ENCODE peak calls at places on chromosomes 13 and 19, in seven cellular contexts. Q is HCT116, L is H1, R is K562, I is GM12878, G is HepG2, X is SK-N-SH. S is an unnamed sample.

GRCh38 chr13:48234652-48235099 is 1.7 kb downstream of the ITM2B start:
- DNase-seq in L (no peak), Q (no peak), X (no peak), I (no peak), G (no peak), R (no peak), S (no peak)

GRCh38 chr13:19597523-19597922 is 35.9 kb upstream of the MPHOSPH8 start:
- DNase-seq in I (no peak), R (no peak), G (no peak), Q (no peak), X (no peak), L (no peak), S (no peak)

GRCh38 chr19:51359294-51359693 is 6.9 kb downstream of the ETFB start:
- DNase-seq in I (no peak), L (no peak), X (no peak), G (no peak), Q (no peak), R (no peak), S (no peak)

GRCh38 chr13:33110713-33111413 is 94.6 kb downstream of the KL start:
- DNase-seq in X (no peak), G (no peak), L (no peak), I (no peak), Q (no peak), R (no peak), S (no peak)

GRCh38 chr13:20828540-20829364 is 55.0 kb upstream of the EEF1AKMT1 start:
- DNase-seq in G (peak), R (no peak), Q (peak), X (peak), I (peak), L (no peak), S (peak)

GRCh38 chr19:30374791-30375650 is 2.8 kb downstream of the ZNF536 start:
- DNase-seq in G (no peak), R (no peak), I (no peak), X (peak), Q (no peak), L (peak), S (no peak)

GRCh38 chr13:72062566-72062965 is 195.6 kb upstream of the DACH1 start:
- DNase-seq in R (no peak), I (no peak), Q (no peak), X (no peak), G (no peak), L (peak), S (no peak)

GRCh38 chr19:18340237-18340989 is at the start of gene PGPEP1:
- DNase-seq in Q (no peak), X (peak), L (peak), I (no peak), G (no peak), R (peak), S (peak)

GRCh38 chr19:56942749-56943148 is 102.2 kb upstream of the PEG3 start:
- DNase-seq in G (no peak), I (no peak), Q (no peak), X (peak), R (peak), L (no peak), S (no peak)

GRCh38 chr13:93646247-93646646 is 419.6 kb downstream of the GPC6 start:
- DNase-seq in Q (no peak), I (no peak), X (no peak), R (no peak), G (no peak), L (no peak), S (no peak)

GRCh38 chr13:79709526-79709925 is 228.6 kb downstream of the NDFIP2 start:
- DNase-seq in L (no peak), X (no peak), G (no peak), Q (no peak), R (no peak), I (no peak), S (no peak)

GRCh38 chr19:50906217-50906616 is 5.0 kb downstream of the KLK4 start:
- DNase-seq in X (peak), I (no peak), R (peak), L (peak), G (peak), Q (no peak), S (no peak)

GRCh38 chr19:34999498-35000337 is at the start of gene GRAMD1A:
- DNase-seq in L (peak), R (peak), G (peak), I (no peak), Q (peak), X (peak), S (peak)

GRCh38 chr19:45385392-45386221 is 15.2 kb upstream of the ERCC2 start:
- DNase-seq in G (no peak), L (peak), X (peak), R (peak), Q (no peak), I (no peak), S (no peak)

GRCh38 chr13:112227031-112227430 is 149.1 kb upstream of the SPACA7 start:
- DNase-seq in R (no peak), I (no peak), Q (no peak), G (no peak), L (no peak), X (no peak), S (no peak)

GRCh38 chr13:43030548-43030947 is 7.2 kb downstream of the DNAJC15 start:
- DNase-seq in L (no peak), I (peak), X (no peak), G (no peak), Q (no peak), R (no peak), S (no peak)

GRCh38 chr13:39586956-39587605 is 15.9 kb downstream of the LHFPL6 start:
- DNase-seq in X (no peak), I (no peak), G (no peak), Q (no peak), R (no peak), L (no peak), S (no peak)

GRCh38 chr13:110965038-110965754 is 50.3 kb upstream of the ANKRD10 start:
- DNase-seq in X (no peak), R (peak), G (peak), L (no peak), Q (peak), I (peak), S (no peak)

GRCh38 chr19:17052439-17052838 is 22.8 kb downstream of the HAUS8 start:
- DNase-seq in R (no peak), G (no peak), X (peak), Q (peak), L (peak), I (no peak), S (peak)

GRCh38 chr19:48501961-48502719 is 9.5 kb downstream of the LMTK3 start:
- DNase-seq in X (peak), G (peak), L (peak), I (peak), Q (peak), R (peak), S (peak)

GRCh38 chr19:1401138-1401888 is at the start of gene GAMT:
- DNase-seq in Q (no peak), X (peak), G (no peak), L (no peak), R (peak), I (no peak), S (peak)

GRCh38 chr13:109669234-109669612 is 117.2 kb downstream of the IRS2 start:
- DNase-seq in I (no peak), G (no peak), R (no peak), Q (no peak), X (no peak), L (no peak), S (no peak)

GRCh38 chr13:46386426-46386995 is 541 bp downstream of the RUBCNL start:
- DNase-seq in X (peak), L (peak), G (no peak), Q (no peak), I (no peak), R (no peak), S (no peak)

GRCh38 chr19:49793561-49793840 is 19.6 kb downstream of the FUZ start:
- DNase-seq in Q (no peak), I (no peak), X (no peak), G (no peak), R (no peak), L (no peak), S (no peak)

GRCh38 chr19:49790866-49791265 is 22.2 kb downstream of the FUZ start:
- DNase-seq in Q (no peak), X (no peak), R (peak), G (no peak), I (no peak), L (no peak), S (no peak)

GRCh38 chr19:49795615-49796014 is 17.5 kb downstream of the FUZ start:
- DNase-seq in X (no peak), R (no peak), L (no peak), I (no peak), G (no peak), Q (no peak), S (no peak)

GRCh38 chr19:49791776-49792445 is 21.2 kb downstream of the FUZ start:
- DNase-seq in L (no peak), G (no peak), X (no peak), R (no peak), I (no peak), Q (no peak), S (no peak)

GRCh38 chr19:49792829-49793560 is 20.1 kb downstream of the FUZ start:
- DNase-seq in L (no peak), Q (no peak), R (no peak), X (no peak), G (no peak), I (no peak), S (no peak)
- TF ChIP-seq JUND in L (no peak), Q (no peak), R (no peak), X (no peak), G (no peak), I (no peak), S (no peak)

DNA sequence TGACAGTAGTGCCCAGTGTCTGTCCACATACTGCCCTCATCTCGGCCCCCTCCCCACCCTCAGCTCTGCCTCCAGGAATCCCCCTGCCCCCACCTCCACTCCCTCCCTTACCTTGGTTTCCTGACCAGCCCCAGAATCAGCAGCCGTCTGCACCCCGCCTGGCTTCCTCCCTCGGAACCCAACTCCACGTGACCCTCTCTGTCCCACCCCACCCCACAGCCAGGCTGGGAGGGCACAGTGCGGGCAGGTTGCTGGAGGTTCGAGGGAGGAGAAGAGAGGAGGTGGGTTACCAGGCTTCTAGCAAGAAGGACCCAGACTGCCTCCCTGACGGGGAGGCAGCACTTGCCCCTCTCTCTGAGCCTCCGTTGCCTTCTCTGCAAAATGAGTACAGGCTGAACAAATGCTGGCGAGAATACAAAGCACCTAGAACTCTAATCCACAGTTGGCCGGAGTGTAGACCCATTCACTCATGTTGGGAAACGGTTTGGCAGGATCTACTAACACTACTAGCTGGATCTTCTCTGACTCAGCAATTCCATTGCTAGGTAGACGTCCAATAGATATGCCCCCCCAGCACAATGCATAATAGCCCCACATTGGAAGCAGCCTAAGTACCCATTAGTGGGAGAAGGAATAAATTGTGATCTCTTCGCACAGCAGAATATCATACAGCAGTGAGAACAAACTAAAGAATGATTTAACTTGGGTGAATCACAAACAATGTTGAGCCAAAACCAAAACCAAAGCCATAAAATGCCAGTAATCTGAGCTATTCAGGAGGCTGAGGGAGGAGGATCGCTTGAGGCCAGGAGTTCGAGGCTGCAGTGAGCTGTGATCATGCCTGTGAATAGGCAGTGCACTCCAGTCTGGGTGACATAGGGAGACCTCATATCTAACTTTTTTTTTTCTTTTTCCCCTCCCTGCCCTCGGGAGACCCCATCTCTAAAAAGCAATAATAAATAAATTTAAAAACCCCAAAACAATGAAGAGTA is at the start of gene RASAL3:
- DNase-seq in R (no peak), L (no peak), G (no peak), I (peak), Q (no peak), X (no peak), S (no peak)
- TF ChIP-seq JUND in R (no peak), L (no peak), G (no peak), I (no peak), Q (no peak), X (no peak), S (no peak)

DNA sequence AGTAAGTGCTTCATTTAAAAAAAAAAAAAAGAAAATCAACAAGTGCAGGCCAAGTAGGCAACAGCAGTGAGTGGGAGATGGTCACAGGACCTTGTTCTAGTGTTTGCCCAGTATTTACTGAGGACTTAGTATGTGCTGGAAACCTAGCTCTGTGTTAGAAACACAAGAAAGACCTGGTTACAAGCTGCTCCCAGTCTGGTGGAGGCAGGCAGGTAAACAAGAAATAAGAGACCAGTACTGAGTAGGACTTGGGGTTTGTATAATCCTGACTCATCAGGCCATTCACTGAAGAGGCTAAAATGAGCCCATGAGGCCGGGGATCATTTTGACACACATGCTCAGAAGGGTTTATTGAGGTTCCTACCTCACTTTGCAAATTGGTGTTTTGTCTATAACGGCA is 21.5 kb upstream of the SERPINE3 start:
- DNase-seq in Q (no peak), G (no peak), L (no peak), I (no peak), X (no peak), R (no peak), S (no peak)
- TF ChIP-seq JUND in Q (no peak), G (no peak), L (no peak), I (no peak), X (no peak), R (no peak), S (no peak)

GRCh38 chr19:11322269-11323024 is 17.0 kb downstream of the RAB3D start:
- DNase-seq in Q (no peak), X (no peak), I (no peak), L (no peak), R (no peak), G (no peak), S (peak)
- TF ChIP-seq JUND in Q (no peak), X (no peak), I (no peak), L (no peak), R (no peak), G (no peak), S (no peak)

DNA sequence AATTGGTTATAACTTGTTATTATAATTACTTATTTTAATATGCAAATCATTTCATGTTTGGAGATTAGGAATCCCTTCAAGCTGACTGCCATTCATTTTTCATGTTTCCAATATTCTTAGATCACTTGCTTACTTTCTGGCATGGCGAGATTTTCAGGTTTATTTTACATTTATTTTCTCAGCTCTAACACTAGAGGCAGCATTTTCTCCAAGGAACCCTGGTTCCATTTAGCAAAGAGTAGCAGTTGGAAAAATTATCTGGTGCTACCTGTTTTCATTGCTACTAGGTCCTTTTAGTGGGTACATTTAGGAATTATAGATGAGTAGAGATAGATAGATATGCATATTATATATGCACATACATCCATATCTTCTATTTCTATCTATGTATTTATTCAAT is 90.9 kb upstream of the TRPC4 start:
- DNase-seq in G (no peak), I (no peak), X (no peak), R (no peak), Q (no peak), L (no peak), S (peak)
- TF ChIP-seq JUND in G (no peak), I (no peak), X (no peak), R (no peak), Q (no peak), L (no peak), S (no peak)

GRCh38 chr13:113327391-113327765 is 30.3 kb downstream of the LAMP1 start:
- DNase-seq in X (no peak), G (no peak), I (no peak), Q (no peak), R (no peak), L (no peak), S (no peak)

GRCh38 chr13:113325779-113326178 is 28.7 kb downstream of the LAMP1 start:
- DNase-seq in R (no peak), G (no peak), L (no peak), I (no peak), X (no peak), Q (no peak), S (no peak)

GRCh38 chr13:113329656-113330312 is 32.7 kb downstream of the LAMP1 start:
- DNase-seq in X (no peak), G (no peak), R (no peak), I (no peak), Q (no peak), L (no peak), S (no peak)

GRCh38 chr13:113327766-113328391 is 30.8 kb downstream of the LAMP1 start:
- DNase-seq in G (no peak), X (peak), I (no peak), Q (no peak), R (no peak), L (no peak), S (no peak)

DNA sequence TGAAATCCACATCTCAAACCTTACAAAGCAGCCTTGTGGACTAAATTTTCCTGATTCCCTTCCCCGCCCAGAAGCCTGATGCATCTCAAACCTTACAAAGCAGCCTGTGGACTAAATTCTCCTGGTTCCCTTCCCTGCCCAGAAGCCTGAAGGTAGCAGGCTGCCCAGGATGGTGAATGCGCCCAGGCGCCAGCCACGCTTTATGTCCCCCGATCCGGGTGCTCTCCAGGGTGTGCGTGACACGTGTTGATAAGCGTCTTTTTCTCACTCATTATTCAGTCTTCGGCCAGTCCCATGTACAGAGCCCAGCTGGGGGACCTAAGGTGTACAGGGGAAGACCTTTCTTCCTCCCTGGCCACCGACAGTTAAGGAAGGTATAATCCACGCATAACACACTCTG is 31.8 kb downstream of the LAMP1 start:
- DNase-seq in Q (no peak), I (no peak), X (no peak), L (no peak), R (no peak), G (no peak), S (no peak)
- TF ChIP-seq JUND in Q (no peak), I (no peak), X (no peak), L (no peak), R (no peak), G (no peak), S (no peak)

GRCh38 chr19:15123031-15123890 is 16.1 kb downstream of the SYDE1 start:
- DNase-seq in L (no peak), I (no peak), X (no peak), Q (no peak), G (no peak), R (no peak), S (no peak)

GRCh38 chr19:15118789-15119494 is 11.7 kb downstream of the SYDE1 start:
- DNase-seq in G (no peak), X (no peak), I (no peak), Q (no peak), L (no peak), R (no peak), S (no peak)

GRCh38 chr19:15118248-15118647 is 11.0 kb downstream of the SYDE1 start:
- DNase-seq in I (no peak), L (no peak), Q (no peak), X (no peak), R (no peak), G (no peak), S (no peak)

GRCh38 chr19:15122331-15123030 is 15.3 kb downstream of the SYDE1 start:
- DNase-seq in L (no peak), R (no peak), I (no peak), G (no peak), X (no peak), Q (no peak), S (no peak)

DNA sequence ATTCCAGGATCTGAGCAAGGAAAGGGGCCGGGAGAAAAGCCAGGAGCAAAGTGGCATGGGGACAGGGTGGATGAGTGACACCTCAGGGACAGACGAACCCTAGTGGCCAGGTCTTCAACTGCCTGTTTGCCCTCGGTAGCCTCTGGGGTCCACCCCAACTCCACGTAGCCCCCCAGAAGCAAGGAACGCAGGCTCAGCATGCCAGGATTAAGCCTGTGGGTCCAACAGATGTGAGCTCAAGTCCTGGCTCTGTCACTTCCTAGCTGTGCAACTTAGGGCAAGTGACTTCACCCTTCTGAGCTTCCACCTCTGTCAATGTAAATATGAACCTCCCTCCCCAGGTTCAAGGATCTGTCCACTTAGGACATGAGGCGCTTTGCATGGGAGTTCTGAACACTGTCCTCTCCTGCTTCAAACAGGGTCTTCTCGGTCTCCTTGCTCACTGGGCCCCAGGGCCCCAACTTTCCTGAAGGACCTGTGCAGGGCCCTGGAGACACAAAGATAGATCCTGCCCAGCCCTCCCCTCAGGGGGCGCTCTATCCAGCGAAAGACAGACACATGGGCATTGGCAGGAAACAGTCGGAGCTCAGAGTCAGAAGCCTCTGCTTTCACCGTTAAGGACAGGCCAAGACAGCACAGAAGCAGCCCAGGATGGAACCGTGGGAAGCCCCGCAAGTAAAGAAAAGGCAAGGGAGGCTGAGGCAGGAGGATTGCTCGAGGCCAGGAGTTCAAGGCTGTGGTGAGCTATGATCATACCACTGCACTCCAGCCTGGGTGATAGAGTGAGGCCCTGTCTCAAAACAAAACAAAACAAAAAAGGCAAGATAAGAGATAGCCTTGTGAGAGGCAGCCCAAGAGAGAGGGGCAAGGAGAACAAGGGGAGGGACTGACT is 13.2 kb downstream of the SYDE1 start:
- DNase-seq in Q (no peak), I (no peak), R (no peak), G (no peak), L (peak), X (no peak), S (no peak)
- TF ChIP-seq JUND in Q (no peak), I (no peak), R (no peak), G (no peak), L (no peak), X (no peak), S (no peak)

GRCh38 chr13:24493356-24493755 is 19.2 kb downstream of the PARP4 start:
- DNase-seq in R (no peak), L (no peak), Q (no peak), G (no peak), X (no peak), I (no peak), S (no peak)
- TF ChIP-seq JUND in R (no peak), L (no peak), Q (no peak), G (no peak), X (no peak), I (no peak), S (no peak)